ENCODE peak calls at places on chromosomes 16 and 17, in four cellular contexts. T, H, M and W are unnamed samples.

GRCh38 chr17:17129466-17129865 is 76.7 kb downstream of the PLD6 start:
- DNase-seq in T (no peak), H (no peak), M (no peak), W (no peak)

GRCh38 chr17:61400058-61400785 is 579 bp downstream of the TBX2 start:
- DNase-seq in T (no peak), H (peak; percentile 71), M (peak; percentile 54), W (peak; percentile 48)

GRCh38 chr16:1019234-1019933 is 37.8 kb downstream of the SOX8 start:
- DNase-seq in T (no peak), H (peak; percentile 92), M (peak; percentile 58), W (peak; percentile 64)

GRCh38 chr16:1545044-1545736 is 11.7 kb downstream of the TMEM204 start:
- DNase-seq in T (no peak), H (no peak), M (peak; percentile 18), W (no peak)

GRCh38 chr17:66493283-66494019 is 191.0 kb downstream of the PRKCA start:
- DNase-seq in T (no peak), H (no peak), M (peak; percentile 84), W (peak; percentile 90)

GRCh38 chr17:28177351-28177750 is 134.9 kb downstream of the NLK start:
- DNase-seq in T (no peak), H (no peak), M (no peak), W (no peak)

GRCh38 chr17:40110457-40110856 is 10.1 kb upstream of the NR1D1 start:
- DNase-seq in T (no peak), H (no peak), M (no peak), W (no peak)

GRCh38 chr17:77273397-77274136 is 132.8 kb downstream of the SEC14L1 start:
- DNase-seq in T (no peak), H (no peak), M (no peak), W (peak; percentile 51)

GRCh38 chr17:81481011-81481799 is 31.4 kb downstream of the ACTG1 start:
- DNase-seq in T (no peak), H (peak; percentile 87), M (peak; percentile 62), W (peak; percentile 38)

GRCh38 chr17:82267575-82268379 is 5.7 kb downstream of the CSNK1D start:
- DNase-seq in T (peak; percentile 72), H (no peak), M (peak; percentile 94), W (peak; percentile 94)

GRCh38 chr17:4204190-4204589 is 59.6 kb downstream of the ANKFY1 start:
- DNase-seq in T (no peak), H (no peak), M (no peak), W (peak; percentile 3)

GRCh38 chr16:89693289-89693731 is 6.8 kb downstream of the CDK10 start:
- DNase-seq in T (no peak), H (no peak), M (no peak), W (no peak)

GRCh38 chr16:17404903-17405691 is 65.7 kb downstream of the XYLT1 start:
- DNase-seq in T (no peak), H (no peak), M (peak; percentile 43), W (peak; percentile 79)

GRCh38 chr16:52254753-52255152 is 292.2 kb downstream of the TOX3 start:
- DNase-seq in T (no peak), H (no peak), M (peak; percentile 29), W (peak; percentile 0)

GRCh38 chr16:67157106-67157748 is 2.5 kb downstream of the TRADD start:
- DNase-seq in T (no peak), H (no peak), M (no peak), W (no peak)

GRCh38 chr16:67155305-67156145 is 4.2 kb downstream of the TRADD start:
- DNase-seq in T (no peak), H (peak; percentile 95), M (peak; percentile 81), W (peak; percentile 80)

GRCh38 chr16:67156146-67156844 is 3.4 kb downstream of the TRADD start:
- DNase-seq in T (no peak), H (no peak), M (no peak), W (no peak)

GRCh38 chr16:67151431-67152097 is 766 bp upstream of the B3GNT9 start:
- DNase-seq in T (no peak), H (peak; percentile 13), M (no peak), W (no peak)

DNA sequence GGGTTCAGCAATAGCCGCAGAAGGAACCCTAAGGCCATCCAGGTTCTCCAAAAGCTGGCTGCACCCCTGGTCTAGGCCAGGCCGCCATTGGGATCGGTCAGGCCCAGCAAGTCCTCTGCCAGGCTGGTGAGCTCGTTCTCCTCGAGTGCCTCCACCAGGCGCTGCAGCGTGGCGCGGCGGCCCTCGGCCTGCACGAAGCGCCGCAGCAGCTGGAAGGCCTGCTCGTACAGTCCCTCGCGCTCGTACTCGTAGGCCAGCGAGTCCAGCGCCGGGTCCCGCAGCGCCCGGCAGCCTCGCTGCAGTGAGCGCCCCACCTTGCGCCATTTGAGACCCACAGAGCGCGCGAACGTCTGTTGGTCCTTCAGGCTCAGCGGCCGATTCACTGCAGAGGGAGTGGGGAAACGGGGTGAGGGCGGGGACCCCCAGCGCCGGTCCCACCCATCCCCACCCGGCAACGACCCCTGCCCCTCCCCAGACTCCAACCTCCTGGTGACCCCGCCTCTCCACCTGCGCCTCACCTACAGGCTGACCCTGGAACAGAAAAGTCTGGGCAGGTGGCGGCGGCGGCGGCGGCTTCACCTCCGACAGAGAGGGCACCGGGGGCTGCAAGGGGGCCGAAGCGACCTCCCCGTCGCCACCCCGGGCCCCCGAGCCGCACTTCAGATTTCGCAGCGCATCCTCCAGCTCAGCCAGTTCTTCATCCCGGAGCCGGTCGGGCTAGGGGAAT is 3.9 kb upstream of the B3GNT9 start:
- DNase-seq in T (no peak), H (peak; percentile 66), M (no peak), W (no peak)
- H3K4me3 ChIP-seq in T (peak overlapping the region; percentile 9), H (peak overlapping the region; percentile 48), M (no peak overlapping the region), W (no peak overlapping the region)

GRCh38 chr17:44585315-44585714 is 28.0 kb downstream of the FZD2 start:
- DNase-seq in T (no peak), H (no peak), M (no peak), W (no peak)

GRCh38 chr17:44578947-44579346 is 21.7 kb downstream of the FZD2 start:
- DNase-seq in T (no peak), H (no peak), M (no peak), W (no peak)

GRCh38 chr17:44584498-44584897 is 27.2 kb downstream of the FZD2 start:
- DNase-seq in T (no peak), H (no peak), M (no peak), W (no peak)

GRCh38 chr17:44587339-44587738 is 30.1 kb downstream of the FZD2 start:
- DNase-seq in T (peak; percentile 65), H (no peak), M (peak; percentile 93), W (peak; percentile 92)

DNA sequence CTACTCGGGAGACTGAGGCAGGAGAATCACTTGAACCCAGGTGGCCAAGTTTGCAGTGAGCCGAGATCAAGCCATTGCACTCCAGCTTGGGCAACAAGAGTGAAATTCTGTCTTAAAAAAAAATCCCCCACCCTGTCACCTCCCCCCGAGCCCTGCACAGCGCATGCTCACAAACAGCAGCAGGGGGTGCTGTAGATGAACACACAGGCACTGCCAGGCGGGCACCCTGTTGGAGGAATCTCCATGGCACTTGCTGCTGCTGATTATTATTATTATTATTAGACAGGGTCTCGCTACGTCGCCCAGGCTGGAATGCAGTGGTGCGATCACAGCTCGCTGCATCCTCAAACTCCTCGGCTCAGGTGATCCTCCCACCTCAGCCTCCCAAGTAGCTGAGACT is 24.6 kb downstream of the FZD2 start:
- DNase-seq in T (no peak), H (peak; percentile 50), M (no peak), W (peak; percentile 32)
- TF ChIP-seq CTCF in T (peak; percentile 34), H (peak; percentile 36), M (peak; percentile 31), W (peak; percentile 33)

GRCh38 chr16:53948734-53949430 is 244.9 kb downstream of the FTO start:
- DNase-seq in T (no peak), H (no peak), M (no peak), W (no peak)
- H3K4me3 ChIP-seq in T (no peak overlapping the region), H (no peak overlapping the region), M (no peak overlapping the region), W (no peak overlapping the region)

DNA sequence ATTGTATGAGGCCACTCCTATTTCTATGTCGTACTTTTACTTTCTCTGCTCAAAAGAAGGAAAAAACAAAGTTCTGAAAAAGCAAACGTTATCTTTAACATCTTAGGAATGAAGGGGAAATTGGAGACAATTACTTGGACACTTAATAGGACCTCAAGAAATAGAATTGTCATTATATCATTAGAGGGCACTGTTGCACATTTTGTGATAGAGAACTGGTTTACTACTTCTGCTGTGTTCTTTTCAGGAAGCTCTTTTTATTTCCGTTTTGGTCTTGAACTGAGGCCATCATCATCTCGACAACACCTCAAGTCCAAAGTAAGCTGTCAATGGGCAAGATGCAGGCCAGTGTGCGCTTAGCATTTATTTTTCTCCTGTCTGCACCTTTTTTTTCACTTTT is 14.6 kb downstream of the COG4 start:
- DNase-seq in T (no peak), H (no peak), M (peak; percentile 22), W (peak; percentile 31)
- TF ChIP-seq CTCF in T (no peak), H (peak; percentile 15), M (peak; percentile 15), W (no peak)